ENCODE peak calls at places on chromosomes 7 and 10, in seven cellular contexts. E is K562, D is SK-N-SH, S is HCT116, H is H1, I is GM12878, O is HepG2. Q is an unnamed sample.
A peak's percentile ranks its signal among the peaks of the same experiment; 100 is the strongest.

GRCh38 chr7:80318081-80318480 is 183.4 kb downstream of the GNAI1 start:
- DNase-seq in H (no peak), S (no peak), E (no peak), I (no peak), D (no peak), O (no peak), Q (no peak)

GRCh38 chr10:21055339-21056135 is 158.4 kb upstream of the NEBL start:
- DNase-seq in I (no peak), E (no peak), H (no peak), O (no peak), D (no peak), S (no peak), Q (no peak)

GRCh38 chr10:98125940-98126631 is 8.4 kb upstream of the R3HCC1L start:
- DNase-seq in I (no peak), H (no peak), D (no peak), O (no peak), S (no peak), E (no peak), Q (no peak)

GRCh38 chr10:14839305-14839695 is 1.2 kb downstream of the HSPA14 start:
- DNase-seq in D (no peak), O (no peak), S (no peak), I (no peak), E (no peak), H (no peak), Q (no peak)

GRCh38 chr10:132539894-132540293 is 2.3 kb downstream of the INPP5A start:
- DNase-seq in I (no peak), O (no peak), H (no peak), S (no peak), E (no peak), D (no peak), Q (no peak)

GRCh38 chr7:29005829-29006228 is 47.7 kb upstream of the TRIL start:
- DNase-seq in S (no peak), D (no peak), H (no peak), O (peak; percentile 15), I (no peak), E (no peak), Q (peak; percentile 74)

GRCh38 chr10:4120454-4120853 is 335.4 kb upstream of the KLF6 start:
- DNase-seq in S (no peak), I (no peak), O (no peak), E (no peak), D (no peak), H (no peak), Q (no peak)

GRCh38 chr7:17233643-17234397 is 64.6 kb upstream of the AHR start:
- DNase-seq in D (no peak), I (peak; percentile 9), H (no peak), E (no peak), O (no peak), S (no peak), Q (no peak)

GRCh38 chr7:22255834-22256233 is 101.1 kb downstream of the RAPGEF5 start:
- DNase-seq in S (no peak), I (no peak), O (no peak), D (no peak), H (no peak), E (no peak), Q (no peak)

GRCh38 chr10:48655426-48656240 is 29.0 kb upstream of the WDFY4 start:
- DNase-seq in H (no peak), E (peak; percentile 59), O (no peak), S (no peak), D (peak; percentile 71), I (no peak), Q (no peak)

GRCh38 chr7:102285541-102286236 is 979 bp upstream of the SH2B2 start:
- DNase-seq in O (no peak), I (no peak), D (no peak), E (no peak), S (no peak), H (no peak), Q (no peak)

GRCh38 chr7:130926021-130926691 is 192.1 kb upstream of the KLF14 start:
- DNase-seq in H (no peak), E (no peak), S (no peak), D (no peak), I (no peak), O (peak; percentile 63), Q (no peak)

GRCh38 chr7:45938626-45939302 is 17.7 kb upstream of the IGFBP3 start:
- DNase-seq in H (no peak), S (no peak), I (no peak), O (peak; percentile 44), D (no peak), E (peak; percentile 26), Q (peak; percentile 39)

GRCh38 chr10:3067045-3067858 is at the start of gene PFKP:
- DNase-seq in I (no peak), O (no peak), S (no peak), E (peak; percentile 85), D (peak; percentile 89), H (no peak), Q (peak; percentile 46)

GRCh38 chr7:144723311-144723710 is 112.5 kb downstream of the TPK1 start:
- DNase-seq in O (no peak), E (no peak), S (no peak), D (no peak), I (no peak), H (no peak), Q (no peak)

GRCh38 chr10:133236411-133237240 is 1.0 kb upstream of the VENTX start:
- DNase-seq in O (no peak), D (no peak), S (no peak), I (no peak), E (no peak), H (no peak), Q (no peak)

GRCh38 chr10:131901181-131901829 is 497 bp downstream of the PPP2R2D start:
- DNase-seq in H (no peak), D (peak; percentile 71), I (no peak), E (peak; percentile 21), S (no peak), O (no peak), Q (no peak)

GRCh38 chr10:77164616-77165311 is 472.8 kb downstream of the KCNMA1 start:
- DNase-seq in I (no peak), D (no peak), O (no peak), S (no peak), H (no peak), E (no peak), Q (no peak)

GRCh38 chr7:98266840-98267239 is 14.6 kb upstream of the BRI3 start:
- DNase-seq in E (no peak), I (no peak), H (no peak), D (peak; percentile 52), O (no peak), S (no peak), Q (no peak)

GRCh38 chr7:32023353-32023752 is 46.9 kb downstream of the PDE1C start:
- DNase-seq in E (no peak), S (no peak), H (no peak), O (no peak), I (no peak), D (no peak), Q (no peak)

GRCh38 chr10:43901302-43901701 is 252.6 kb upstream of the ZNF32 start:
- DNase-seq in I (no peak), D (no peak), O (no peak), S (no peak), H (no peak), E (peak; percentile 29), Q (peak; percentile 26)

GRCh38 chr7:75991531-75992082 is 2.8 kb downstream of the TMEM120A start:
- DNase-seq in D (no peak), S (no peak), E (no peak), H (no peak), O (no peak), I (no peak), Q (no peak)

GRCh38 chr7:152501506-152501905 is 65.7 kb upstream of the KMT2C start:
- DNase-seq in E (no peak), I (no peak), H (no peak), D (no peak), S (no peak), O (no peak), Q (no peak)

GRCh38 chr7:33418251-33418701 is 288.9 kb downstream of the BBS9 start:
- DNase-seq in E (no peak), I (no peak), H (peak; percentile 46), O (no peak), D (no peak), S (no peak), Q (no peak)
- TF ChIP-seq JUND in E (no peak), I (no peak), H (no peak), O (no peak), D (no peak), S (no peak), Q (no peak)

DNA sequence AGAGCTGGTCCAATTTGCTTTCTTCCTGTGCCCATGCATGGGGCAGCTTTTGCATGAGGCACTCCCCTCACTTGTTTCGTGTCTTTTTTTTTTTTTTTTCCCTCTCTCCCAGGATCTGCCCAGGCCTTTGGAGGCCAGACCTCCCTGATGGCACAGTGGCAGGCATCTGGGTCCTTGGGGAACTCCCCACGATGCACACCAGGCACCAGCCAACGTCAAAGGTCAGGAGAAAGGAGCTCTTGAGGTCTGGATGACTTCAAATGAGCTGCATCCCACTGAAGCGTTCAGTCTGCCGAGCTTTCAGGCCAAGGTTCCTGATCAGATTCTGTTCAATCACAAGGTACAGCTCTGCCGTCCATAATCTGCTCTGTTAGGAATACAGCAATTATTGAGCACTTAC is 97.2 kb upstream of the CARD11 start:
- DNase-seq in I (no peak), S (no peak), E (no peak), H (no peak), D (no peak), O (no peak), Q (no peak)
- TF ChIP-seq JUND in I (no peak), S (no peak), E (no peak), H (no peak), D (no peak), O (no peak), Q (no peak)

DNA sequence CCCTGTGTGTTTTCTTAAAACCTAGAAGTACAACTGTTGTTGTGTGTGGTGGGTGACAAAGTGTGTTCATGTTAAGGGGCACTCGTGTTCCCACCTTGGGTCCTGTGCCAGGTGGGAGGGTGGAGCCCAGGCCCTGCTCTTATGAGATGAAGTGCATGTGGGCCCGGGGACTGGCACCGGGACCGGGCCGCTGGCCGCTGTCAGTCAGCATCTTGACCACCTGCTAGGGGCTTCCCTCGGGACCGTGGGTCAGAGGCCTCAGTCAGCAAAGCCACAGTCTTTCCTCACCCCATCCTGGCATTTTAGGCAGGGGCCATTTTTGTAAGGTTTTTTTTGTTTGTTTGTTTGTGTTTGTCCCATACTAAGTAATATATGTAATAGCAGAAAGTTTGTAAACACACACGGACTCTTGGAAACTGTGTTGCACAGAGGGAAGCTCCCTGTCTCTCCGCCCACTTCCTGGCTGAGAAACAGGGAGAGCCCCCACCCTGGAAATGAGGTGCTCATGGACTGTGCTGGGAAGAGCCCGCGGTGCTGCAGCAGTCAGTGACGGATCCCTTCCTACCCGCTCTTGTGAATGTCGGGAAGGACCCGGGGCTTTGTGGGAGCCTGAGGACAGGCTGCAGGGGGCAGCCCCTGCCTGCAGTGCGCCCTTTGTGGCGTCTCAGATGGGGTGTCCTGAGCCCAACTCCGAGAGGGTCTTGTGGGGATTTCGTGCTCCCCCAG is 13.4 kb downstream of the AGAP3 start:
- DNase-seq in H (no peak), E (no peak), D (no peak), S (no peak), O (no peak), I (no peak), Q (no peak)
- TF ChIP-seq JUND in H (no peak), E (no peak), D (no peak), S (no peak), O (no peak), I (no peak), Q (no peak)

DNA sequence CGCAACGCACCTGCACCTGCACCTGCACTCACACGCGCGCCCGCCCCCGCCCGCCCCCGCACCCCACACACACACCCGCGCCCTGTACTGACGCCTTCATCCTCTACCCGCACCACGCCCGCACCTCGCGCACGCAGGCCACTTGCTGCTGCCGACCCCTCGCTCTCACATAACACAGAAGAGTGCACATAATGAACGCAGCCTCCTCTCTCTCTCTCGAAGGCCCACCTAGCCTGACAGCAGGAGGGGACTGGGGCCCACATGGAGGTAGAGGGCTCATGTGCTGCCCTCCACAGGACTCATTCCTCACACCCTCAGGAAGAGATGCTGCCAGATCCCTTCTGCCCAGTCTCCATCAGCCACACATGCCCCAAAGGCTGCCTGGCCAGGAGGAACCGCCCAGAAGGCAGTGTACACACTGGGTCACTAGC is 432 bp upstream of the CAMK2B start:
- DNase-seq in D (peak; percentile 89), S (no peak), E (no peak), H (no peak), O (no peak), I (no peak), Q (peak; percentile 29)
- TF ChIP-seq JUND in D (no peak), S (no peak), E (no peak), H (no peak), O (no peak), I (no peak), Q (no peak)